ENCODE peak calls at places on chromosomes 5 and 9, in ten cellular contexts. W is ovary, R is SK-N-SH, S is sigmoid colon, Y is stomach, L is A549, D is upper lobe of left lung, V is suprapubic skin, P is GM12878, B is K562. E is an unnamed sample.

GRCh38 chr9:109085510-109085909 is 34.2 kb downstream of the TMEM245 start:
- DNase-seq in W (no peak), R (no peak), S (no peak), Y (no peak), L (no peak), D (no peak), V (no peak), P (no peak), B (no peak), E (no peak)

GRCh38 chr5:126104951-126105350 is 318.3 kb upstream of the GRAMD2B start:
- DNase-seq in W (no peak), R (no peak), S (no peak), Y (no peak), L (no peak), D (no peak), V (no peak), P (no peak), B (no peak), E (no peak)

GRCh38 chr5:3195991-3196390 is 399.6 kb upstream of the IRX1 start:
- DNase-seq in W (no peak), R (no peak), S (no peak), Y (no peak), L (no peak), D (no peak), V (no peak), P (no peak), B (no peak), E (no peak)

GRCh38 chr5:115549154-115549553 is 4.6 kb upstream of the FEM1C start:
- DNase-seq in W (no peak), R (no peak), S (no peak), Y (no peak), L (peak), D (no peak), V (no peak), P (peak), B (peak), E (no peak)

GRCh38 chr9:75482566-75482965 is 394.3 kb downstream of the OSTF1 start:
- DNase-seq in W (no peak), R (no peak), S (no peak), Y (no peak), L (no peak), D (no peak), V (no peak), P (no peak), B (no peak), E (no peak)

GRCh38 chr5:14105717-14106435 is 37.3 kb upstream of the TRIO start:
- DNase-seq in W (no peak), R (no peak), S (no peak), Y (no peak), L (peak), D (no peak), V (no peak), P (no peak), B (no peak), E (no peak)

GRCh38 chr5:156119692-156120091 is 207.3 kb upstream of the SGCD start:
- DNase-seq in W (no peak), R (no peak), S (no peak), Y (no peak), L (no peak), D (no peak), V (no peak), P (no peak), B (no peak), E (no peak)

GRCh38 chr5:180628827-180629702 is 20.3 kb downstream of the FLT4 start:
- DNase-seq in W (no peak), R (no peak), S (no peak), Y (no peak), L (no peak), D (peak), V (no peak), P (no peak), B (no peak), E (no peak)

GRCh38 chr9:131046581-131047202 is 37.7 kb downstream of the LAMC3 start:
- DNase-seq in W (peak), R (peak), S (peak), Y (peak), L (peak), D (peak), V (no peak), P (no peak), B (peak), E (peak)

GRCh38 chr5:88613051-88613450 is 269.9 kb downstream of the MEF2C start:
- DNase-seq in W (no peak), R (no peak), S (no peak), Y (no peak), L (no peak), D (no peak), V (no peak), P (no peak), B (no peak), E (no peak)

GRCh38 chr5:21219255-21219654 is 1231.3 kb upstream of the CDH18 start:
- DNase-seq in W (no peak), R (no peak), S (no peak), Y (no peak), L (no peak), D (no peak), V (no peak), P (no peak), B (no peak), E (no peak)
- TF ChIP-seq EP300 in W (no peak), R (no peak), S (no peak), Y (no peak), L (no peak), D (no peak), V (no peak), P (no peak), B (no peak), E (no peak)

GRCh38 chr9:85142461-85143401 is 473.2 kb downstream of the NTRK2 start:
- DNase-seq in W (no peak), R (peak), S (no peak), Y (no peak), L (peak), D (no peak), V (peak), P (peak), B (peak), E (peak)
- TF ChIP-seq EP300 in W (no peak), R (no peak), S (no peak), Y (no peak), L (no peak), D (no peak), V (no peak), P (no peak), B (no peak), E (no peak)

GRCh38 chr5:143142596-143143435 is 260.7 kb downstream of the NR3C1 start:
- DNase-seq in W (peak), R (no peak), S (peak), Y (peak), L (no peak), D (no peak), V (no peak), P (no peak), B (no peak), E (no peak)
- TF ChIP-seq EP300 in W (no peak), R (no peak), S (peak), Y (no peak), L (no peak), D (no peak), V (no peak), P (no peak), B (no peak), E (no peak)

DNA sequence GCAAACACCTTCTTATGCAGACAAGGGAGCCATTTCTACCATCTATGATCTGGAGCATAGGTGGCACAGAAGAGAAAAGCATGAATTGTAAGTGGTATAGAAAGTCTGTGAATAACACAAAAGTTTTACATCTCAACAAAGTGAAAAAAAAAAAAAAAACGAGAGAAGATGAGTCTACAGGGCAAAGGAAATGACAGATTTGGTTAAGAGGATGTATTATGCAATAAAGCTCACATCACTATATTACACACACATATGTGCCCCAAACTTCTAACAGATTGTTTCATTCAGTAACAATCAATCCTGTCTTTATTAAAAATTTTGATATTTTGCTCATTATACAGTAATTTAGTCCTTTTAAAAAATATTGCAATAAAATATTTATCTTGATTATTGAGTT is 49.8 kb downstream of the CERT1 start:
- DNase-seq in W (no peak), R (no peak), S (no peak), Y (no peak), L (no peak), D (no peak), V (no peak), P (no peak), B (no peak), E (no peak)
- TF ChIP-seq EP300 in W (no peak), R (no peak), S (no peak), Y (no peak), L (no peak), D (no peak), V (no peak), P (no peak), B (no peak), E (no peak)

DNA sequence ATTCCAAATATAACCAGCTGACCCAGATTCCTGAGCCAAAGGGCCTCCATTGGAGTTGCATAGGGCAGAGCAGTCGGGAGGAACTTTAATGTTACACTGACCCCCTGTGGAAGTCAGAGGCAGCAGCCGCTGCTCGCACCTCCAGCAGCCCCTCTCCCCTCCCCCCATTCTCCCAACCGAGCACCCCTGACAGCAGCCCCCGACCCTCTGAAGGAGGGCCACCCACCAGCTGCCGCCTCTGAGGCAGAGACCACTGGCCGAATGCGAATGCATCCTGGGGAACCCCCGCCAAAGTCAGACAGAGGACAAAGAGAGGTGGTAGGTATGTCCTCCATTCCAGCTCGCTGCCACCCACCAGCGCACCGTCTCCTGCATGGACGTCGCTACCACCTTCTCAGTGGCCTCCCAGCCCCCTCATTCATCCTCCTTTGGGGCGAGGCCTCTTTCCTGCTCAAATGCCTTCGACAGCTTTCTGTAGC is 231.0 kb downstream of the CDK5RAP2 start:
- DNase-seq in W (no peak), R (peak), S (no peak), Y (peak), L (peak), D (peak), V (no peak), P (no peak), B (peak), E (no peak)
- TF ChIP-seq EP300 in W (no peak), R (no peak), S (no peak), Y (no peak), L (no peak), D (no peak), V (no peak), P (no peak), B (no peak), E (no peak)

GRCh38 chr9:81563020-81563407 is 126.3 kb downstream of the TLE1 start:
- DNase-seq in W (no peak), R (no peak), S (no peak), Y (no peak), L (no peak), D (no peak), V (no peak), P (no peak), B (no peak), E (no peak)

GRCh38 chr9:81560851-81561732 is 128.3 kb downstream of the TLE1 start:
- DNase-seq in W (no peak), R (no peak), S (no peak), Y (no peak), L (no peak), D (no peak), V (no peak), P (no peak), B (no peak), E (no peak)

GRCh38 chr9:81564632-81565031 is 124.7 kb downstream of the TLE1 start:
- DNase-seq in W (no peak), R (no peak), S (no peak), Y (no peak), L (no peak), D (no peak), V (no peak), P (no peak), B (no peak), E (no peak)

GRCh38 chr9:81563739-81564138 is 125.6 kb downstream of the TLE1 start:
- DNase-seq in W (no peak), R (no peak), S (no peak), Y (no peak), L (no peak), D (no peak), V (no peak), P (no peak), B (no peak), E (no peak)

DNA sequence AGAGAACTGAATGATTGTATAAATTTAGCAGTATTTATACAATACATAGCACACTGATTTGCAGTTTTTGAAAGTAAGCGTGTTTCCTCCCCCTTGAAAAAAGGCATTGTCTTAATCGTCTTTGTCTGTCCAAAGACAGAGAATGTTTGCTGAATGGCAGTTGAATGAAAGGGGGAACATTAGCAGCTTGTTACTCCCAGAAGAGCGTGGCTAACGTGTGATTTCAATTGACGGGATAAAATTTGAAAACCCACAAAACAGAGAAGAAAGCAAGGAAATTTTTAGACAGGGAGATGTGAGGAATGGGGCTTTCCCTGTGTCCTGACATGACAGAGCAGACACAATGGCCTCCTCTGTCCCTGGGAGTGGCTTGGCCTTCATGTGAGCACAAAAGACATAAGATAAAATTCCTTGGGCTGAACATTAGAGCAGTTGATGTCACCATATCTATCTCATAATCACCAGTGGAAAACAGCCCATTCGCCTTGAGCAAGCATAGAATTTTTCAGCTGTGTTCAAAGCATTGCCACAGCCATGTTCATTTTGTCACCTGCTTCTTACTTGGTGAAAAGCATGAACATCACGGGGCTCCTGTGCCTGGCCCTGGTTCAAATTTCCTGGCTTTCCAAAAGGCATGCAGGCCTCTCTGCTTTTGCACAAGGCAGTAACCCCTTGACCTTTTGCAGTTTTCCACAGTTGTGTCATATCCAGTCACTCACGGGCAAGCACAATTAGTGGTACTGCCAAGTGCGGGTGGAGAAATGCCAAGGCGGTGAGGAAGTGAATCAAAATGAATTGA is 126.9 kb downstream of the TLE1 start:
- DNase-seq in W (no peak), R (no peak), S (no peak), Y (peak), L (peak), D (no peak), V (no peak), P (no peak), B (no peak), E (no peak)
- TF ChIP-seq EP300 in W (no peak), R (peak), S (no peak), Y (no peak), L (peak), D (no peak), V (no peak), P (no peak), B (no peak), E (no peak)

DNA sequence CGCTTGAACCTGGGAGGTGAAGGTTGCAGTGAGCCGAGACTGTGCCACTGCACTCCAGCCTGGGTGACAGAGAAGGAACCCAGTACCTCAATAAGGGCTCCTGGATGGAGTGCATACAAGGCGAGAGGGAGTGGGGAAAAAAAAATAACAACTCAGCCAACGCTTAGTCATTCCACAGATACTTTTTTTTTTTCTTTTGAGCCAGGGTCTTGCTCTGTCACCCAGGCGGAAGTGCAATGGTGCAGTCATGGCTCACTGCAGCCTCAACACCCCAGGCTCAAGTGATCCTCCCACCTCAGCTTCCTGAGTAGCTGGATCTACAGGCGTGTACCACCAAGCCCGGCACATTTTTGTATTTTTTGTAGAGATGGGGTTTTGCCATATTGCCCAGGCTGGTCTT is 59.5 kb upstream of the GGTA1 start:
- DNase-seq in W (no peak), R (no peak), S (no peak), Y (no peak), L (no peak), D (no peak), V (no peak), P (peak), B (peak), E (no peak)
- TF ChIP-seq EP300 in W (no peak), R (no peak), S (no peak), Y (no peak), L (no peak), D (no peak), V (no peak), P (no peak), B (no peak), E (no peak)